ENCODE peak calls at places on chromosomes 13 and 19, in eight cellular contexts. J is stimulated activated CD8-positive, alpha-beta memory T cell treated with anti-CD3 and anti-CD28 coated beads, Interleukin-7, amount 100 ng/mL, for 1 hour; D is fibroblast of pulmonary artery; U is amniotic stem cell; W is Ammon's horn; G is glutamatergic neuron; Z is HEK293T; T is substantia nigra. O is an unnamed sample.

GRCh38 chr13:114054269-114054668 is 78.2 kb downstream of the RASA3 start:
- DNase-seq in Z (no peak), J (no peak), W (no peak), T (no peak), U (no peak), D (no peak), G (no peak), O (no peak)

GRCh38 chr19:45468159-45468651 is 409 bp downstream of the FOSB start:
- DNase-seq in Z (no peak), D (no peak), U (no peak), G (no peak), J (no peak), W (no peak), T (no peak), O (no peak)

GRCh38 chr13:45194081-45194939 is 6.5 kb downstream of the KCTD4 start:
- DNase-seq in W (peak), U (no peak), Z (no peak), T (peak), J (no peak), G (peak), D (peak), O (no peak)

GRCh38 chr19:43519436-43520088 is 7.4 kb downstream of the ETHE1 start:
- DNase-seq in J (peak), Z (peak), D (peak), T (peak), U (peak), W (peak), G (peak), O (peak)

GRCh38 chr19:12796146-12797071 is 5.1 kb downstream of the JUNB start:
- DNase-seq in D (peak), U (peak), W (peak), T (peak), G (peak), Z (peak), J (no peak), O (no peak)

GRCh38 chr13:112990783-112991182 is 21.8 kb downstream of the MCF2L start:
- DNase-seq in W (no peak), G (no peak), T (no peak), D (no peak), Z (no peak), U (no peak), J (no peak), O (no peak)

GRCh38 chr19:15860522-15860921 is 37.4 kb downstream of the CYP4F2 start:
- DNase-seq in T (no peak), W (no peak), Z (no peak), J (no peak), D (no peak), U (no peak), G (no peak), O (no peak)

GRCh38 chr19:12284631-12285030 is 10.1 kb downstream of the ZNF44 start:
- DNase-seq in J (no peak), Z (no peak), T (no peak), U (no peak), G (no peak), D (no peak), W (no peak), O (no peak)

GRCh38 chr13:21971662-21972635 is 301.1 kb downstream of the FGF9 start:
- DNase-seq in Z (no peak), J (no peak), G (no peak), W (peak), U (no peak), T (no peak), D (no peak), O (no peak)